ENCODE peak calls at places on chromosomes 5 and 9, in eight cellular contexts. One of them, this sample, is unnamed.

GRCh38 chr9:81609782-81610738 is 79.3 kb downstream of the TLE1 start:
- DNase-seq in NCI-H1092 treated with DMSO at 0.1 percent for 48 hours: no peak
- DNase-seq in neuronal stem cell: no peak
- DNase-seq in activated CD4-positive, alpha-beta T cell treated with anti-CD3 and anti-CD28 coated beads, Interleukin-2, amount 50 U/mL, for 4 hours: no peak
- DNase-seq in Caki2: peak
- DNase-seq in iris pigment epithelial cell: no peak
- DNase-seq in skeletal muscle cell: no peak
- DNase-seq in NCI-H2029 treated with DMSO at 0.1 percent for 48 hours: no peak
- DNase-seq in this sample: no peak

GRCh38 chr9:110029422-110029814 is 178.5 kb downstream of the C9orf152 start:
- DNase-seq in NCI-H1092 treated with DMSO at 0.1 percent for 48 hours: no peak
- DNase-seq in neuronal stem cell: no peak
- DNase-seq in activated CD4-positive, alpha-beta T cell treated with anti-CD3 and anti-CD28 coated beads, Interleukin-2, amount 50 U/mL, for 4 hours: no peak
- DNase-seq in Caki2: peak
- DNase-seq in iris pigment epithelial cell: peak
- DNase-seq in skeletal muscle cell: peak
- DNase-seq in NCI-H2029 treated with DMSO at 0.1 percent for 48 hours: no peak
- DNase-seq in this sample: peak

GRCh38 chr9:22773501-22774220 is 327.0 kb downstream of the DMRTA1 start:
- DNase-seq in NCI-H1092 treated with DMSO at 0.1 percent for 48 hours: no peak
- DNase-seq in neuronal stem cell: no peak
- DNase-seq in activated CD4-positive, alpha-beta T cell treated with anti-CD3 and anti-CD28 coated beads, Interleukin-2, amount 50 U/mL, for 4 hours: no peak
- DNase-seq in Caki2: no peak
- DNase-seq in iris pigment epithelial cell: no peak
- DNase-seq in skeletal muscle cell: no peak
- DNase-seq in NCI-H2029 treated with DMSO at 0.1 percent for 48 hours: no peak
- DNase-seq in this sample: no peak

GRCh38 chr9:90843530-90843929 is 41.9 kb downstream of the SYK start:
- DNase-seq in NCI-H1092 treated with DMSO at 0.1 percent for 48 hours: no peak
- DNase-seq in neuronal stem cell: no peak
- DNase-seq in activated CD4-positive, alpha-beta T cell treated with anti-CD3 and anti-CD28 coated beads, Interleukin-2, amount 50 U/mL, for 4 hours: no peak
- DNase-seq in Caki2: no peak
- DNase-seq in iris pigment epithelial cell: no peak
- DNase-seq in skeletal muscle cell: no peak
- DNase-seq in NCI-H2029 treated with DMSO at 0.1 percent for 48 hours: no peak
- DNase-seq in this sample: no peak

GRCh38 chr5:163509288-163510040 is 4.0 kb downstream of the MAT2B start:
- DNase-seq in NCI-H1092 treated with DMSO at 0.1 percent for 48 hours: no peak
- DNase-seq in neuronal stem cell: no peak
- DNase-seq in activated CD4-positive, alpha-beta T cell treated with anti-CD3 and anti-CD28 coated beads, Interleukin-2, amount 50 U/mL, for 4 hours: no peak
- DNase-seq in Caki2: peak
- DNase-seq in iris pigment epithelial cell: peak
- DNase-seq in skeletal muscle cell: peak
- DNase-seq in NCI-H2029 treated with DMSO at 0.1 percent for 48 hours: no peak
- DNase-seq in this sample: peak

GRCh38 chr9:99184073-99184426 is 37.7 kb downstream of the ALG2 start:
- DNase-seq in NCI-H1092 treated with DMSO at 0.1 percent for 48 hours: no peak
- DNase-seq in neuronal stem cell: no peak
- DNase-seq in activated CD4-positive, alpha-beta T cell treated with anti-CD3 and anti-CD28 coated beads, Interleukin-2, amount 50 U/mL, for 4 hours: no peak
- DNase-seq in Caki2: no peak
- DNase-seq in iris pigment epithelial cell: no peak
- DNase-seq in skeletal muscle cell: no peak
- DNase-seq in NCI-H2029 treated with DMSO at 0.1 percent for 48 hours: no peak
- DNase-seq in this sample: no peak

GRCh38 chr5:143016777-143017374 is 246.7 kb downstream of the ARHGAP26 start:
- DNase-seq in NCI-H1092 treated with DMSO at 0.1 percent for 48 hours: peak
- DNase-seq in neuronal stem cell: no peak
- DNase-seq in activated CD4-positive, alpha-beta T cell treated with anti-CD3 and anti-CD28 coated beads, Interleukin-2, amount 50 U/mL, for 4 hours: peak
- DNase-seq in Caki2: no peak
- DNase-seq in iris pigment epithelial cell: peak
- DNase-seq in skeletal muscle cell: no peak
- DNase-seq in NCI-H2029 treated with DMSO at 0.1 percent for 48 hours: peak
- DNase-seq in this sample: peak

GRCh38 chr5:116528519-116529234 is 45.9 kb downstream of the SEMA6A start:
- DNase-seq in NCI-H1092 treated with DMSO at 0.1 percent for 48 hours: no peak
- DNase-seq in neuronal stem cell: no peak
- DNase-seq in activated CD4-positive, alpha-beta T cell treated with anti-CD3 and anti-CD28 coated beads, Interleukin-2, amount 50 U/mL, for 4 hours: no peak
- DNase-seq in Caki2: no peak
- DNase-seq in iris pigment epithelial cell: no peak
- DNase-seq in skeletal muscle cell: no peak
- DNase-seq in NCI-H2029 treated with DMSO at 0.1 percent for 48 hours: no peak
- DNase-seq in this sample: no peak

GRCh38 chr5:165187815-165188214 is 1682.4 kb downstream of the MAT2B start:
- DNase-seq in NCI-H1092 treated with DMSO at 0.1 percent for 48 hours: no peak
- DNase-seq in neuronal stem cell: no peak
- DNase-seq in activated CD4-positive, alpha-beta T cell treated with anti-CD3 and anti-CD28 coated beads, Interleukin-2, amount 50 U/mL, for 4 hours: no peak
- DNase-seq in Caki2: no peak
- DNase-seq in iris pigment epithelial cell: no peak
- DNase-seq in skeletal muscle cell: no peak
- DNase-seq in NCI-H2029 treated with DMSO at 0.1 percent for 48 hours: no peak
- DNase-seq in this sample: no peak

GRCh38 chr9:90095682-90096081 is 490.9 kb downstream of the GADD45G start:
- DNase-seq in NCI-H1092 treated with DMSO at 0.1 percent for 48 hours: peak
- DNase-seq in neuronal stem cell: no peak
- DNase-seq in activated CD4-positive, alpha-beta T cell treated with anti-CD3 and anti-CD28 coated beads, Interleukin-2, amount 50 U/mL, for 4 hours: no peak
- DNase-seq in Caki2: no peak
- DNase-seq in iris pigment epithelial cell: no peak
- DNase-seq in skeletal muscle cell: peak
- DNase-seq in NCI-H2029 treated with DMSO at 0.1 percent for 48 hours: peak
- DNase-seq in this sample: no peak

GRCh38 chr9:81372628-81373191 is 316.6 kb downstream of the TLE1 start:
- DNase-seq in NCI-H1092 treated with DMSO at 0.1 percent for 48 hours: no peak
- DNase-seq in neuronal stem cell: no peak
- DNase-seq in activated CD4-positive, alpha-beta T cell treated with anti-CD3 and anti-CD28 coated beads, Interleukin-2, amount 50 U/mL, for 4 hours: no peak
- DNase-seq in Caki2: no peak
- DNase-seq in iris pigment epithelial cell: no peak
- DNase-seq in skeletal muscle cell: no peak
- DNase-seq in NCI-H2029 treated with DMSO at 0.1 percent for 48 hours: no peak
- DNase-seq in this sample: peak

GRCh38 chr9:121886759-121887485 is 206.2 kb downstream of the TTLL11 start:
- DNase-seq in NCI-H1092 treated with DMSO at 0.1 percent for 48 hours: no peak
- DNase-seq in neuronal stem cell: no peak
- DNase-seq in activated CD4-positive, alpha-beta T cell treated with anti-CD3 and anti-CD28 coated beads, Interleukin-2, amount 50 U/mL, for 4 hours: no peak
- DNase-seq in Caki2: no peak
- DNase-seq in iris pigment epithelial cell: no peak
- DNase-seq in skeletal muscle cell: no peak
- DNase-seq in NCI-H2029 treated with DMSO at 0.1 percent for 48 hours: no peak
- DNase-seq in this sample: no peak

GRCh38 chr5:57608542-57608941 is 125.9 kb upstream of the ACTBL2 start:
- DNase-seq in NCI-H1092 treated with DMSO at 0.1 percent for 48 hours: no peak
- DNase-seq in neuronal stem cell: no peak
- DNase-seq in activated CD4-positive, alpha-beta T cell treated with anti-CD3 and anti-CD28 coated beads, Interleukin-2, amount 50 U/mL, for 4 hours: no peak
- DNase-seq in Caki2: no peak
- DNase-seq in iris pigment epithelial cell: no peak
- DNase-seq in skeletal muscle cell: no peak
- DNase-seq in NCI-H2029 treated with DMSO at 0.1 percent for 48 hours: no peak
- DNase-seq in this sample: no peak

GRCh38 chr5:41406424-41406823 is 104.0 kb downstream of the PLCXD3 start:
- DNase-seq in NCI-H1092 treated with DMSO at 0.1 percent for 48 hours: no peak
- DNase-seq in neuronal stem cell: no peak
- DNase-seq in activated CD4-positive, alpha-beta T cell treated with anti-CD3 and anti-CD28 coated beads, Interleukin-2, amount 50 U/mL, for 4 hours: no peak
- DNase-seq in Caki2: peak
- DNase-seq in iris pigment epithelial cell: no peak
- DNase-seq in skeletal muscle cell: no peak
- DNase-seq in NCI-H2029 treated with DMSO at 0.1 percent for 48 hours: no peak
- DNase-seq in this sample: no peak

GRCh38 chr5:82931110-82931509 is 146.1 kb downstream of the TMEM167A start:
- DNase-seq in NCI-H1092 treated with DMSO at 0.1 percent for 48 hours: no peak
- DNase-seq in neuronal stem cell: no peak
- DNase-seq in activated CD4-positive, alpha-beta T cell treated with anti-CD3 and anti-CD28 coated beads, Interleukin-2, amount 50 U/mL, for 4 hours: no peak
- DNase-seq in Caki2: peak
- DNase-seq in iris pigment epithelial cell: peak
- DNase-seq in skeletal muscle cell: no peak
- DNase-seq in NCI-H2029 treated with DMSO at 0.1 percent for 48 hours: no peak
- DNase-seq in this sample: peak

GRCh38 chr9:6014668-6015270 is 655 bp downstream of the RANBP6 start:
- DNase-seq in NCI-H1092 treated with DMSO at 0.1 percent for 48 hours: no peak
- DNase-seq in neuronal stem cell: no peak
- DNase-seq in activated CD4-positive, alpha-beta T cell treated with anti-CD3 and anti-CD28 coated beads, Interleukin-2, amount 50 U/mL, for 4 hours: no peak
- DNase-seq in Caki2: peak
- DNase-seq in iris pigment epithelial cell: peak
- DNase-seq in skeletal muscle cell: peak
- DNase-seq in NCI-H2029 treated with DMSO at 0.1 percent for 48 hours: no peak
- DNase-seq in this sample: peak

GRCh38 chr9:106701611-106702010 is 161.4 kb upstream of the ZNF462 start:
- DNase-seq in NCI-H1092 treated with DMSO at 0.1 percent for 48 hours: no peak
- DNase-seq in neuronal stem cell: no peak
- DNase-seq in activated CD4-positive, alpha-beta T cell treated with anti-CD3 and anti-CD28 coated beads, Interleukin-2, amount 50 U/mL, for 4 hours: no peak
- DNase-seq in Caki2: no peak
- DNase-seq in iris pigment epithelial cell: no peak
- DNase-seq in skeletal muscle cell: no peak
- DNase-seq in NCI-H2029 treated with DMSO at 0.1 percent for 48 hours: no peak
- DNase-seq in this sample: no peak

GRCh38 chr5:174448662-174449061 is 275.7 kb upstream of the MSX2 start:
- DNase-seq in NCI-H1092 treated with DMSO at 0.1 percent for 48 hours: no peak
- DNase-seq in neuronal stem cell: no peak
- DNase-seq in activated CD4-positive, alpha-beta T cell treated with anti-CD3 and anti-CD28 coated beads, Interleukin-2, amount 50 U/mL, for 4 hours: no peak
- DNase-seq in Caki2: no peak
- DNase-seq in iris pigment epithelial cell: peak
- DNase-seq in skeletal muscle cell: no peak
- DNase-seq in NCI-H2029 treated with DMSO at 0.1 percent for 48 hours: no peak
- DNase-seq in this sample: no peak

GRCh38 chr9:25472681-25473080 is 205.6 kb downstream of the TUSC1 start:
- DNase-seq in NCI-H1092 treated with DMSO at 0.1 percent for 48 hours: no peak
- DNase-seq in neuronal stem cell: no peak
- DNase-seq in activated CD4-positive, alpha-beta T cell treated with anti-CD3 and anti-CD28 coated beads, Interleukin-2, amount 50 U/mL, for 4 hours: no peak
- DNase-seq in Caki2: no peak
- DNase-seq in iris pigment epithelial cell: no peak
- DNase-seq in skeletal muscle cell: no peak
- DNase-seq in NCI-H2029 treated with DMSO at 0.1 percent for 48 hours: no peak
- DNase-seq in this sample: no peak

GRCh38 chr9:130204981-130205380 is 32.8 kb downstream of the NCS1 start:
- DNase-seq in NCI-H1092 treated with DMSO at 0.1 percent for 48 hours: no peak
- DNase-seq in neuronal stem cell: no peak
- DNase-seq in activated CD4-positive, alpha-beta T cell treated with anti-CD3 and anti-CD28 coated beads, Interleukin-2, amount 50 U/mL, for 4 hours: no peak
- DNase-seq in Caki2: no peak
- DNase-seq in iris pigment epithelial cell: no peak
- DNase-seq in skeletal muscle cell: no peak
- DNase-seq in NCI-H2029 treated with DMSO at 0.1 percent for 48 hours: no peak
- DNase-seq in this sample: no peak

GRCh38 chr9:70374962-70375618 is 39.4 kb downstream of the KLF9 start:
- DNase-seq in NCI-H1092 treated with DMSO at 0.1 percent for 48 hours: no peak
- DNase-seq in neuronal stem cell: no peak
- DNase-seq in activated CD4-positive, alpha-beta T cell treated with anti-CD3 and anti-CD28 coated beads, Interleukin-2, amount 50 U/mL, for 4 hours: no peak
- DNase-seq in Caki2: no peak
- DNase-seq in iris pigment epithelial cell: no peak
- DNase-seq in skeletal muscle cell: no peak
- DNase-seq in NCI-H2029 treated with DMSO at 0.1 percent for 48 hours: no peak
- DNase-seq in this sample: no peak

GRCh38 chr5:44729536-44729935 is 79.2 kb upstream of the MRPS30 start:
- DNase-seq in NCI-H1092 treated with DMSO at 0.1 percent for 48 hours: no peak
- DNase-seq in neuronal stem cell: no peak
- DNase-seq in activated CD4-positive, alpha-beta T cell treated with anti-CD3 and anti-CD28 coated beads, Interleukin-2, amount 50 U/mL, for 4 hours: no peak
- DNase-seq in Caki2: no peak
- DNase-seq in iris pigment epithelial cell: no peak
- DNase-seq in skeletal muscle cell: no peak
- DNase-seq in NCI-H2029 treated with DMSO at 0.1 percent for 48 hours: no peak
- DNase-seq in this sample: no peak

GRCh38 chr9:104879555-104880318 is 48.2 kb downstream of the ABCA1 start:
- DNase-seq in NCI-H1092 treated with DMSO at 0.1 percent for 48 hours: no peak
- DNase-seq in neuronal stem cell: no peak
- DNase-seq in activated CD4-positive, alpha-beta T cell treated with anti-CD3 and anti-CD28 coated beads, Interleukin-2, amount 50 U/mL, for 4 hours: no peak
- DNase-seq in Caki2: no peak
- DNase-seq in iris pigment epithelial cell: peak
- DNase-seq in skeletal muscle cell: no peak
- DNase-seq in NCI-H2029 treated with DMSO at 0.1 percent for 48 hours: no peak
- DNase-seq in this sample: peak

GRCh38 chr9:31166516-31166915 is 1217.9 kb upstream of the ACO1 start:
- DNase-seq in NCI-H1092 treated with DMSO at 0.1 percent for 48 hours: no peak
- DNase-seq in neuronal stem cell: no peak
- DNase-seq in activated CD4-positive, alpha-beta T cell treated with anti-CD3 and anti-CD28 coated beads, Interleukin-2, amount 50 U/mL, for 4 hours: no peak
- DNase-seq in Caki2: no peak
- DNase-seq in iris pigment epithelial cell: no peak
- DNase-seq in skeletal muscle cell: no peak
- DNase-seq in NCI-H2029 treated with DMSO at 0.1 percent for 48 hours: no peak
- DNase-seq in this sample: no peak

GRCh38 chr9:72856985-72857631 is 95.7 kb downstream of the ALDH1A1 start:
- DNase-seq in NCI-H1092 treated with DMSO at 0.1 percent for 48 hours: peak
- DNase-seq in neuronal stem cell: peak
- DNase-seq in activated CD4-positive, alpha-beta T cell treated with anti-CD3 and anti-CD28 coated beads, Interleukin-2, amount 50 U/mL, for 4 hours: no peak
- DNase-seq in Caki2: peak
- DNase-seq in iris pigment epithelial cell: peak
- DNase-seq in skeletal muscle cell: peak
- DNase-seq in NCI-H2029 treated with DMSO at 0.1 percent for 48 hours: no peak
- DNase-seq in this sample: peak

GRCh38 chr5:40484495-40484894 is 195.2 kb upstream of the PTGER4 start:
- DNase-seq in NCI-H1092 treated with DMSO at 0.1 percent for 48 hours: no peak
- DNase-seq in neuronal stem cell: no peak
- DNase-seq in activated CD4-positive, alpha-beta T cell treated with anti-CD3 and anti-CD28 coated beads, Interleukin-2, amount 50 U/mL, for 4 hours: no peak
- DNase-seq in Caki2: no peak
- DNase-seq in iris pigment epithelial cell: no peak
- DNase-seq in skeletal muscle cell: no peak
- DNase-seq in NCI-H2029 treated with DMSO at 0.1 percent for 48 hours: no peak
- DNase-seq in this sample: no peak

GRCh38 chr5:126098330-126099017 is 324.7 kb upstream of the GRAMD2B start:
- DNase-seq in NCI-H1092 treated with DMSO at 0.1 percent for 48 hours: no peak
- DNase-seq in neuronal stem cell: no peak
- DNase-seq in activated CD4-positive, alpha-beta T cell treated with anti-CD3 and anti-CD28 coated beads, Interleukin-2, amount 50 U/mL, for 4 hours: no peak
- DNase-seq in Caki2: no peak
- DNase-seq in iris pigment epithelial cell: peak
- DNase-seq in skeletal muscle cell: peak
- DNase-seq in NCI-H2029 treated with DMSO at 0.1 percent for 48 hours: no peak
- DNase-seq in this sample: peak

GRCh38 chr5:145554399-145554798 is 280.7 kb downstream of the PRELID2 start:
- DNase-seq in NCI-H1092 treated with DMSO at 0.1 percent for 48 hours: no peak
- DNase-seq in neuronal stem cell: no peak
- DNase-seq in activated CD4-positive, alpha-beta T cell treated with anti-CD3 and anti-CD28 coated beads, Interleukin-2, amount 50 U/mL, for 4 hours: no peak
- DNase-seq in Caki2: no peak
- DNase-seq in iris pigment epithelial cell: peak
- DNase-seq in skeletal muscle cell: peak
- DNase-seq in NCI-H2029 treated with DMSO at 0.1 percent for 48 hours: no peak
- DNase-seq in this sample: peak

GRCh38 chr9:374726-375125 is 160.1 kb downstream of the DOCK8 start:
- DNase-seq in NCI-H1092 treated with DMSO at 0.1 percent for 48 hours: no peak
- DNase-seq in neuronal stem cell: no peak
- DNase-seq in activated CD4-positive, alpha-beta T cell treated with anti-CD3 and anti-CD28 coated beads, Interleukin-2, amount 50 U/mL, for 4 hours: no peak
- DNase-seq in Caki2: no peak
- DNase-seq in iris pigment epithelial cell: no peak
- DNase-seq in skeletal muscle cell: peak
- DNase-seq in NCI-H2029 treated with DMSO at 0.1 percent for 48 hours: no peak
- DNase-seq in this sample: no peak

GRCh38 chr9:113581865-113582697 is 118.6 kb downstream of the RGS3 start:
- DNase-seq in NCI-H1092 treated with DMSO at 0.1 percent for 48 hours: no peak
- DNase-seq in neuronal stem cell: no peak
- DNase-seq in activated CD4-positive, alpha-beta T cell treated with anti-CD3 and anti-CD28 coated beads, Interleukin-2, amount 50 U/mL, for 4 hours: peak
- DNase-seq in Caki2: no peak
- DNase-seq in iris pigment epithelial cell: peak
- DNase-seq in skeletal muscle cell: no peak
- DNase-seq in NCI-H2029 treated with DMSO at 0.1 percent for 48 hours: peak
- DNase-seq in this sample: peak

GRCh38 chr9:76512826-76513225 is 53.8 kb downstream of the GCNT1 start:
- DNase-seq in NCI-H1092 treated with DMSO at 0.1 percent for 48 hours: no peak
- DNase-seq in neuronal stem cell: no peak
- DNase-seq in activated CD4-positive, alpha-beta T cell treated with anti-CD3 and anti-CD28 coated beads, Interleukin-2, amount 50 U/mL, for 4 hours: no peak
- DNase-seq in Caki2: peak
- DNase-seq in iris pigment epithelial cell: peak
- DNase-seq in skeletal muscle cell: no peak
- DNase-seq in NCI-H2029 treated with DMSO at 0.1 percent for 48 hours: no peak
- DNase-seq in this sample: peak

GRCh38 chr5:145960848-145961600 is 24.6 kb downstream of the SH3RF2 start:
- DNase-seq in NCI-H1092 treated with DMSO at 0.1 percent for 48 hours: no peak
- DNase-seq in neuronal stem cell: no peak
- DNase-seq in activated CD4-positive, alpha-beta T cell treated with anti-CD3 and anti-CD28 coated beads, Interleukin-2, amount 50 U/mL, for 4 hours: no peak
- DNase-seq in Caki2: no peak
- DNase-seq in iris pigment epithelial cell: no peak
- DNase-seq in skeletal muscle cell: no peak
- DNase-seq in NCI-H2029 treated with DMSO at 0.1 percent for 48 hours: no peak
- DNase-seq in this sample: no peak